ENCODE peak calls at places on chromosomes 1 and 21, in six cellular contexts. I is NCI-H1930; U is GM13977; X is activated CD8-positive, alpha-beta memory T cell treated with anti-CD3 and anti-CD28 coated beads for 24 hours; N is T-helper 2 cell; W is left cardiac atrium. H is an unnamed sample.

GRCh38 chr1:192809286-192810252 is 730 bp downstream of the RGS2 start:
- DNase-seq in I (peak), U (no peak), N (no peak), X (no peak), W (peak), H (no peak)

GRCh38 chr1:189205863-189206262 is 1271.8 kb downstream of the BRINP3 start:
- DNase-seq in I (no peak), X (no peak), U (no peak), N (no peak), W (no peak), H (no peak)

GRCh38 chr1:188237573-188238353 is 1409.0 kb downstream of the PLA2G4A start:
- DNase-seq in W (no peak), U (no peak), X (no peak), N (no peak), I (no peak), H (no peak)

GRCh38 chr1:46181343-46182260 is 5.3 kb upstream of the P3R3URF start:
- DNase-seq in N (no peak), X (no peak), U (no peak), W (no peak), I (no peak), H (no peak)

GRCh38 chr1:87869563-87869962 is 540.9 kb downstream of the LMO4 start:
- DNase-seq in W (no peak), U (no peak), I (no peak), N (no peak), X (no peak), H (no peak)

GRCh38 chr1:230124187-230125128 is 57.4 kb downstream of the GALNT2 start:
- DNase-seq in U (no peak), N (no peak), I (no peak), W (no peak), X (no peak), H (no peak)

GRCh38 chr1:234111458-234112142 is 207.1 kb downstream of the SLC35F3 start:
- DNase-seq in W (peak), I (no peak), X (no peak), U (no peak), N (no peak), H (no peak)

GRCh38 chr1:155002479-155003226 is at the start of gene ZBTB7B:
- DNase-seq in W (peak), I (no peak), N (no peak), X (no peak), U (peak), H (no peak)

GRCh38 chr1:12153181-12153785 is 13.5 kb upstream of the TNFRSF1B start:
- DNase-seq in W (peak), X (no peak), I (no peak), U (no peak), N (no peak), H (no peak)

GRCh38 chr1:43678940-43679339 is 28.4 kb upstream of the ST3GAL3 start:
- DNase-seq in W (no peak), I (no peak), N (no peak), U (no peak), X (no peak), H (no peak)

GRCh38 chr1:201506573-201507567 is at the start of gene CSRP1:
- DNase-seq in N (peak), X (peak), I (peak), U (peak), W (peak), H (peak)

GRCh38 chr1:246800800-246801199 is 76.6 kb downstream of the SCCPDH start:
- DNase-seq in U (no peak), W (no peak), N (no peak), X (no peak), I (no peak), H (no peak)

GRCh38 chr21:41374177-41374712 is 12.4 kb downstream of the MX2 start:
- DNase-seq in U (no peak), X (no peak), W (no peak), I (no peak), N (no peak), H (no peak)